ENCODE peak calls at places on chromosomes 4 and X, in six cellular contexts. One of them, this sample, is unnamed.

GRCh38 chr4:110361921-110362320 is 114.0 kb upstream of the ENPEP start:
- DNase-seq in ACHN: peak
- DNase-seq in GM10248: no peak
- DNase-seq in cardiac fibroblast: peak
- DNase-seq in stimulated activated naive CD4-positive, alpha-beta T cell: no peak
- DNase-seq in EL: peak
- DNase-seq in this sample: peak

GRCh38 chrX:151151668-151152267 is 24.6 kb upstream of the GPR50 start:
- DNase-seq in ACHN: peak
- DNase-seq in GM10248: peak
- DNase-seq in cardiac fibroblast: peak
- DNase-seq in stimulated activated naive CD4-positive, alpha-beta T cell: no peak
- DNase-seq in EL: peak
- DNase-seq in this sample: peak

GRCh38 chr4:125704726-125705125 is 390.0 kb downstream of the FAT4 start:
- DNase-seq in ACHN: peak
- DNase-seq in GM10248: no peak
- DNase-seq in cardiac fibroblast: peak
- DNase-seq in stimulated activated naive CD4-positive, alpha-beta T cell: no peak
- DNase-seq in EL: peak
- DNase-seq in this sample: peak

GRCh38 chr4:126776361-126776760 is 856.4 kb upstream of the INTU start:
- DNase-seq in ACHN: no peak
- DNase-seq in GM10248: no peak
- DNase-seq in cardiac fibroblast: no peak
- DNase-seq in stimulated activated naive CD4-positive, alpha-beta T cell: no peak
- DNase-seq in EL: no peak
- DNase-seq in this sample: no peak

GRCh38 chr4:42234817-42235216 is 82.4 kb upstream of the BEND4 start:
- DNase-seq in ACHN: no peak
- DNase-seq in GM10248: no peak
- DNase-seq in cardiac fibroblast: no peak
- DNase-seq in stimulated activated naive CD4-positive, alpha-beta T cell: no peak
- DNase-seq in EL: no peak
- DNase-seq in this sample: no peak

GRCh38 chr4:168832746-168833575 is 177.1 kb downstream of the CBR4 start:
- DNase-seq in ACHN: peak
- DNase-seq in GM10248: peak
- DNase-seq in cardiac fibroblast: peak
- DNase-seq in stimulated activated naive CD4-positive, alpha-beta T cell: no peak
- DNase-seq in EL: peak
- DNase-seq in this sample: peak

GRCh38 chr4:88341227-88342192 is 37.1 kb upstream of the HERC6 start:
- DNase-seq in ACHN: peak
- DNase-seq in GM10248: no peak
- DNase-seq in cardiac fibroblast: peak
- DNase-seq in stimulated activated naive CD4-positive, alpha-beta T cell: no peak
- DNase-seq in EL: peak
- DNase-seq in this sample: peak

GRCh38 chr4:142648378-142648777 is 197.7 kb downstream of the INPP4B start:
- DNase-seq in ACHN: no peak
- DNase-seq in GM10248: no peak
- DNase-seq in cardiac fibroblast: no peak
- DNase-seq in stimulated activated naive CD4-positive, alpha-beta T cell: no peak
- DNase-seq in EL: no peak
- DNase-seq in this sample: no peak

GRCh38 chr4:24104173-24104572 is 214.3 kb upstream of the PPARGC1A start:
- DNase-seq in ACHN: no peak
- DNase-seq in GM10248: no peak
- DNase-seq in cardiac fibroblast: peak
- DNase-seq in stimulated activated naive CD4-positive, alpha-beta T cell: no peak
- DNase-seq in EL: peak
- DNase-seq in this sample: peak

GRCh38 chr4:153507679-153508073 is 41.5 kb downstream of the TMEM131L start:
- DNase-seq in ACHN: no peak
- DNase-seq in GM10248: no peak
- DNase-seq in cardiac fibroblast: no peak
- DNase-seq in stimulated activated naive CD4-positive, alpha-beta T cell: no peak
- DNase-seq in EL: no peak
- DNase-seq in this sample: no peak

GRCh38 chr4:136599890-136600289 is 932.4 kb downstream of the PCDH18 start:
- DNase-seq in ACHN: no peak
- DNase-seq in GM10248: no peak
- DNase-seq in cardiac fibroblast: no peak
- DNase-seq in stimulated activated naive CD4-positive, alpha-beta T cell: no peak
- DNase-seq in EL: no peak
- DNase-seq in this sample: no peak

GRCh38 chr4:11436673-11437072 is 8.0 kb upstream of the HS3ST1 start:
- DNase-seq in ACHN: no peak
- DNase-seq in GM10248: no peak
- DNase-seq in cardiac fibroblast: no peak
- DNase-seq in stimulated activated naive CD4-positive, alpha-beta T cell: no peak
- DNase-seq in EL: no peak
- DNase-seq in this sample: no peak

GRCh38 chr4:6427439-6428090 is 44.8 kb downstream of the PPP2R2C start:
- DNase-seq in ACHN: no peak
- DNase-seq in GM10248: no peak
- DNase-seq in cardiac fibroblast: no peak
- DNase-seq in stimulated activated naive CD4-positive, alpha-beta T cell: no peak
- DNase-seq in EL: no peak
- DNase-seq in this sample: no peak

GRCh38 chrX:136347706-136348105 is 46.9 kb downstream of the ADGRG4 start:
- DNase-seq in ACHN: no peak
- DNase-seq in GM10248: no peak
- DNase-seq in cardiac fibroblast: no peak
- DNase-seq in stimulated activated naive CD4-positive, alpha-beta T cell: no peak
- DNase-seq in EL: no peak
- DNase-seq in this sample: no peak

GRCh38 chr4:122739174-122739573 is 6.7 kb downstream of the BBS12 start:
- DNase-seq in ACHN: no peak
- DNase-seq in GM10248: no peak
- DNase-seq in cardiac fibroblast: peak
- DNase-seq in stimulated activated naive CD4-positive, alpha-beta T cell: no peak
- DNase-seq in EL: peak
- DNase-seq in this sample: peak

GRCh38 chr4:78512357-78512920 is 39.1 kb upstream of the ANXA3 start:
- DNase-seq in ACHN: no peak
- DNase-seq in GM10248: no peak
- DNase-seq in cardiac fibroblast: no peak
- DNase-seq in stimulated activated naive CD4-positive, alpha-beta T cell: no peak
- DNase-seq in EL: no peak
- DNase-seq in this sample: no peak

GRCh38 chrX:101925733-101926132 is 6.1 kb downstream of the ZMAT1 start:
- DNase-seq in ACHN: no peak
- DNase-seq in GM10248: no peak
- DNase-seq in cardiac fibroblast: no peak
- DNase-seq in stimulated activated naive CD4-positive, alpha-beta T cell: no peak
- DNase-seq in EL: no peak
- DNase-seq in this sample: no peak

GRCh38 chr4:17336524-17336941 is 175.4 kb downstream of the QDPR start:
- DNase-seq in ACHN: no peak
- DNase-seq in GM10248: peak
- DNase-seq in cardiac fibroblast: no peak
- DNase-seq in stimulated activated naive CD4-positive, alpha-beta T cell: peak
- DNase-seq in EL: no peak
- DNase-seq in this sample: no peak

GRCh38 chr4:64495948-64496347 is 86.7 kb upstream of the TECRL start:
- DNase-seq in ACHN: no peak
- DNase-seq in GM10248: no peak
- DNase-seq in cardiac fibroblast: no peak
- DNase-seq in stimulated activated naive CD4-positive, alpha-beta T cell: no peak
- DNase-seq in EL: no peak
- DNase-seq in this sample: no peak

GRCh38 chr4:141134051-141134450 is 782 bp upstream of the RNF150 start:
- DNase-seq in ACHN: no peak
- DNase-seq in GM10248: no peak
- DNase-seq in cardiac fibroblast: peak
- DNase-seq in stimulated activated naive CD4-positive, alpha-beta T cell: no peak
- DNase-seq in EL: peak
- DNase-seq in this sample: no peak

GRCh38 chrX:10620121-10620699 is at the start of gene MID1:
- DNase-seq in ACHN: peak
- DNase-seq in GM10248: peak
- DNase-seq in cardiac fibroblast: peak
- DNase-seq in stimulated activated naive CD4-positive, alpha-beta T cell: no peak
- DNase-seq in EL: peak
- DNase-seq in this sample: peak

GRCh38 chr4:186622788-186623464 is 67.6 kb upstream of the MTNR1A start:
- DNase-seq in ACHN: peak
- DNase-seq in GM10248: no peak
- DNase-seq in cardiac fibroblast: peak
- DNase-seq in stimulated activated naive CD4-positive, alpha-beta T cell: no peak
- DNase-seq in EL: peak
- DNase-seq in this sample: peak

GRCh38 chrX:155745792-155746191 is 133.0 kb upstream of the TMLHE start:
- DNase-seq in ACHN: no peak
- DNase-seq in GM10248: no peak
- DNase-seq in cardiac fibroblast: peak
- DNase-seq in stimulated activated naive CD4-positive, alpha-beta T cell: no peak
- DNase-seq in EL: no peak
- DNase-seq in this sample: peak

GRCh38 chr4:176229645-176230044 is 34.3 kb upstream of the SPATA4 start:
- DNase-seq in ACHN: no peak
- DNase-seq in GM10248: no peak
- DNase-seq in cardiac fibroblast: no peak
- DNase-seq in stimulated activated naive CD4-positive, alpha-beta T cell: no peak
- DNase-seq in EL: no peak
- DNase-seq in this sample: no peak

GRCh38 chrX:150160656-150161055 is 202.5 kb upstream of the MAMLD1 start:
- DNase-seq in ACHN: no peak
- DNase-seq in GM10248: no peak
- DNase-seq in cardiac fibroblast: no peak
- DNase-seq in stimulated activated naive CD4-positive, alpha-beta T cell: no peak
- DNase-seq in EL: no peak
- DNase-seq in this sample: no peak

GRCh38 chr4:2591189-2591588 is 54.7 kb downstream of the FAM193A start:
- DNase-seq in ACHN: no peak
- DNase-seq in GM10248: no peak
- DNase-seq in cardiac fibroblast: peak
- DNase-seq in stimulated activated naive CD4-positive, alpha-beta T cell: no peak
- DNase-seq in EL: no peak
- DNase-seq in this sample: peak

GRCh38 chr4:52552778-52553177 is 106.3 kb downstream of the USP46 start:
- DNase-seq in ACHN: no peak
- DNase-seq in GM10248: no peak
- DNase-seq in cardiac fibroblast: no peak
- DNase-seq in stimulated activated naive CD4-positive, alpha-beta T cell: no peak
- DNase-seq in EL: no peak
- DNase-seq in this sample: no peak

GRCh38 chrX:73525928-73526690 is 36.9 kb upstream of the CHIC1 start:
- DNase-seq in ACHN: no peak
- DNase-seq in GM10248: no peak
- DNase-seq in cardiac fibroblast: no peak
- DNase-seq in stimulated activated naive CD4-positive, alpha-beta T cell: no peak
- DNase-seq in EL: no peak
- DNase-seq in this sample: no peak

This sample was measured in fibroblast of mammary gland.